ENCODE peak calls at places on chromosomes 1 and 21, in six cellular contexts. C, M, G, U, V and Y are unnamed samples.

GRCh38 chr1:241213147-241213546 is 143.9 kb downstream of the RGS7 start:
- DNase-seq in V (no peak), C (no peak), G (no peak), U (no peak), M (no peak), Y (no peak)

GRCh38 chr1:18575620-18576019 is 55.0 kb upstream of the PAX7 start:
- DNase-seq in U (peak), V (peak), M (no peak), C (no peak), G (peak), Y (peak)

GRCh38 chr1:17122449-17123194 is 3.4 kb upstream of the PADI2 start:
- DNase-seq in V (no peak), U (no peak), M (peak), C (peak), G (no peak), Y (peak)

GRCh38 chr1:201933840-201934430 is 12.4 kb downstream of the LMOD1 start:
- DNase-seq in C (no peak), V (no peak), M (peak), U (no peak), G (no peak), Y (peak)

GRCh38 chr21:42002421-42002958 is 7.7 kb downstream of the ZBTB21 start:
- DNase-seq in M (peak), C (no peak), G (no peak), V (no peak), U (no peak), Y (peak)

GRCh38 chr1:247487057-247487456 is 29.2 kb upstream of the OR2B11 start:
- DNase-seq in C (no peak), M (peak), U (no peak), G (peak), V (no peak), Y (peak)

GRCh38 chr1:107464827-107465226 is 324.0 kb downstream of the NTNG1 start:
- DNase-seq in M (no peak), U (no peak), V (no peak), G (no peak), C (no peak), Y (no peak)

GRCh38 chr1:175690926-175691325 is 52.5 kb downstream of the TNR start:
- DNase-seq in C (no peak), U (no peak), G (no peak), V (no peak), M (no peak), Y (no peak)

GRCh38 chr1:91764471-91765115 is 121.4 kb downstream of the TGFBR3 start:
- DNase-seq in V (no peak), C (no peak), U (no peak), G (no peak), M (no peak), Y (no peak)

GRCh38 chr1:64469121-64469520 is 808 bp upstream of the CACHD1 start:
- DNase-seq in V (no peak), C (no peak), M (no peak), G (no peak), U (peak), Y (no peak)

GRCh38 chr1:52296345-52296744 is 69.7 kb downstream of the CC2D1B start:
- DNase-seq in G (peak), V (no peak), M (peak), U (peak), C (no peak), Y (peak)

GRCh38 chr1:207284209-207284892 is 37.1 kb upstream of the CD55 start:
- DNase-seq in G (no peak), V (no peak), U (no peak), M (no peak), C (no peak), Y (no peak)

GRCh38 chr1:27823784-27824183 is 6.8 kb upstream of the PPP1R8 start:
- DNase-seq in G (no peak), M (no peak), V (no peak), C (no peak), U (no peak), Y (no peak)

GRCh38 chr1:192739476-192740184 is 69.2 kb upstream of the RGS2 start:
- DNase-seq in G (no peak), V (no peak), M (no peak), U (peak), C (no peak), Y (no peak)

GRCh38 chr1:230196077-230196476 is 129.0 kb downstream of the GALNT2 start:
- DNase-seq in V (no peak), C (no peak), G (no peak), U (no peak), M (no peak), Y (no peak)